ENCODE peak calls at places on chromosomes 13 and 19, in five cellular contexts. I is CD4-positive, CD25-positive, alpha-beta regulatory T cell; U is esophagus squamous epithelium; B is BE2C; N is Peyer's patch. L is an unnamed sample.
A peak's percentile ranks its signal among the peaks of the same experiment; 100 is the strongest.

GRCh38 chr13:26112843-26113242 is 61.0 kb upstream of the SHISA2 start:
- DNase-seq in U (no peak), N (no peak), I (no peak), B (no peak), L (no peak)

GRCh38 chr13:101523732-101524131 is 71.3 kb downstream of the ITGBL1 start:
- DNase-seq in B (no peak), U (no peak), I (no peak), N (no peak), L (no peak)

GRCh38 chr19:14150041-14150769 is 13.8 kb upstream of the ASF1B start:
- DNase-seq in N (peak; percentile 49), I (no peak), B (peak; percentile 83), U (no peak), L (no peak)

GRCh38 chr13:45782327-45783045 is 69.1 kb downstream of the SIAH3 start:
- DNase-seq in N (no peak), U (no peak), B (no peak), I (no peak), L (no peak)

GRCh38 chr13:34003712-34004111 is 185.8 kb downstream of the RFC3 start:
- DNase-seq in N (no peak), U (no peak), B (no peak), I (no peak), L (no peak)

GRCh38 chr13:110418944-110419343 is 111.9 kb downstream of the COL4A2 start:
- DNase-seq in B (no peak), I (no peak), N (no peak), U (no peak), L (no peak)

GRCh38 chr19:44677019-44677809 is 5.9 kb downstream of the CEACAM19 start:
- DNase-seq in B (peak; percentile 68), U (no peak), I (no peak), N (no peak), L (no peak)

GRCh38 chr19:2167896-2168618 is 4.3 kb downstream of the DOT1L start:
- DNase-seq in I (no peak), B (no peak), N (peak; percentile 49), U (peak; percentile 49), L (no peak)

GRCh38 chr19:55585658-55586339 is 5.2 kb upstream of the ZNF579 start:
- DNase-seq in I (peak; percentile 40), N (peak; percentile 67), U (no peak), B (peak; percentile 89), L (peak; percentile 83)

GRCh38 chr19:2477732-2478191 is 1.8 kb downstream of the GADD45B start:
- DNase-seq in U (no peak), B (no peak), N (no peak), I (peak; percentile 10), L (peak; percentile 46)

GRCh38 chr19:29524201-29524911 is 1.4 kb upstream of the VSTM2B start:
- DNase-seq in B (no peak), U (no peak), I (no peak), N (no peak), L (no peak)

GRCh38 chr13:41384749-41385503 is 72.4 kb upstream of the RGCC start:
- DNase-seq in I (no peak), U (no peak), N (no peak), B (no peak), L (no peak)

GRCh38 chr13:34217343-34218094 is 399.6 kb downstream of the RFC3 start:
- DNase-seq in N (no peak), I (no peak), B (no peak), U (no peak), L (no peak)

GRCh38 chr13:47816835-47817234 is 184.2 kb downstream of the SUCLA2 start:
- DNase-seq in N (no peak), I (no peak), B (no peak), U (no peak), L (no peak)

GRCh38 chr19:47714339-47714738 is 1.1 kb downstream of the EHD2 start:
- DNase-seq in B (no peak), U (no peak), I (no peak), N (no peak), L (no peak)

GRCh38 chr19:28864024-28864503 is 348.9 kb downstream of the UQCRFS1 start:
- DNase-seq in U (no peak), B (no peak), N (no peak), I (no peak), L (no peak)

GRCh38 chr19:40416918-40417713 is 3.9 kb upstream of the PRX start:
- DNase-seq in N (no peak), B (no peak), U (no peak), I (no peak), L (no peak)

GRCh38 chr13:76016799-76017198 is 380.7 kb downstream of the LMO7 start:
- DNase-seq in U (no peak), I (no peak), B (peak; percentile 38), N (no peak), L (peak; percentile 10)

GRCh38 chr13:41296879-41297646 is 14.0 kb upstream of the NAA16 start:
- DNase-seq in N (no peak), U (no peak), B (no peak), I (no peak), L (no peak)

GRCh38 chr13:33270906-33271538 is 14.5 kb downstream of the STARD13 start:
- DNase-seq in I (no peak), N (no peak), B (no peak), U (no peak), L (no peak)

GRCh38 chr19:51978882-51979281 is 7.8 kb downstream of the ZNF350 start:
- DNase-seq in U (no peak), I (no peak), N (no peak), B (no peak), L (no peak)

GRCh38 chr19:54439174-54439851 is 9.7 kb upstream of the LENG8 start:
- DNase-seq in N (no peak), U (no peak), B (peak; percentile 66), I (no peak), L (peak; percentile 45)

GRCh38 chr19:35272954-35273649 is 4.3 kb downstream of the USF2 start:
- DNase-seq in B (no peak), I (no peak), N (no peak), U (no peak), L (no peak)

GRCh38 chr19:35269425-35270117 is 809 bp downstream of the USF2 start:
- DNase-seq in B (peak; percentile 90), N (peak; percentile 94), U (no peak), I (peak; percentile 63), L (peak; percentile 74)

GRCh38 chr19:35272122-35272715 is 3.5 kb downstream of the USF2 start:
- DNase-seq in N (no peak), U (no peak), B (no peak), I (no peak), L (no peak)

GRCh38 chr19:35270381-35270811 is 1.6 kb downstream of the USF2 start:
- DNase-seq in U (no peak), I (no peak), B (no peak), N (peak; percentile 40), L (no peak)

DNA sequence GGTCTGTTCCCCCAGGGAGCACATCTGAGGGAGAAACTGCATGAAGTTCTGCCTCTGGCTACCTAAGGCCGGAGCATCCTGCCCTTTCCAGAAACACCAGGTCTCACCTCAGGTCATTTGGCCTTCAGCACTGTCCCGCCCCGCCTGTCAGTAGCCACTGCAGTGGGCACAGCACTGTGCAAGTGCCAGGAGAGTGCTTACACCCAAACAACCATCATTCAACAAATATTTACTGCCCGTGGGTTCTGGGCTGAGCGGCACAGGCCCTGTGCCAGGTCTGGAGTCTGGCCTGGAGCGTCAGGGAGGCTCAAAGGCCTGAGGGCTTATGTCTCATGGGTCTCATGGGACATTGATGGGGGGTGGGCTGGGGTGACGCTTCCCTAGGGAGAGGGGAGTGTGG is 2.8 kb downstream of the USF2 start:
- DNase-seq in N (no peak), U (no peak), B (no peak), I (no peak), L (no peak)
- H3K36me3 ChIP-seq in N (peaks cover 51% of the 10 kb centered on the region), U (peaks cover 29% of the 10 kb centered on the region), B (peaks cover 28% of the 10 kb centered on the region), I (peaks cover 45% of the 10 kb centered on the region), L (peaks cover 69% of the 10 kb centered on the region)

DNA sequence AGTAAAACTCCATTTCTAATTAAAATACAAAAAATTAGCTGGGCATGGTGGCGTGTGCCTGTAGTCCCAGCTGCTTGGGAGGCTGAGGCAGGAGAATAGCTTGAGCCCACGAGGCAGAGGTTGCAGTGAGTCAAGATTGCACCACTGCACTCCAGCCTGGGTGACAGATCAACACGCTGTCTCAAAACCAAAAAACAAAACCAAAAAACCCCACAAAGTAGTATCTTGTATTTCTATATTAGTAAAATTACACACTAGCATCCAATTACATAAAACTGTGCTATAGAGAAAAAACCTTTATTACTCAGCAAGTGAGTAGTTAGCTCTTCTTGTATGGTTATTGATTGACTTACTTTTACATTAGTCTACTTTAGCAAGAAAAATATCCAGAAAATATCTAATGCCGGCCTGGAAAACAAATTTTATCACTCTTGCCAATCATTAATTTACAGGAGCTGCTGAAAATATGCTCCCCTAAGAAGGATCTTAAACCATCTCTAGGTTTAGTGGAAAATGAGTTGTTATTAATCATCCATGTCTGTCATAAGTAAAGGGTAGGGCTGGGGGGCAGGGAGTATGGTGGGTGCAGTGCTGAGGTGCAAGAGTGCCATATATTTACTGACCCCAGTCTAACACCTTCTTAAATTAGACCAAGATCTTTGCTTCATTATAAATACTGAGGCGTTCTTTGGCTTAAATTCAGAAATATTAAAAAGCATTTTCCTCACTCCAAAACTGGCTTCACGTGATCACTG is 44.2 kb downstream of the UBL3 start:
- DNase-seq in N (no peak), I (no peak), B (no peak), U (no peak), L (no peak)
- H3K4me1 ChIP-seq in N (no peaks in the 10 kb centered on the region), I (peaks cover 42% of the 10 kb centered on the region), B (peaks cover 5% of the 10 kb centered on the region), U (peaks cover 23% of the 10 kb centered on the region), L (no peaks in the 10 kb centered on the region)

GRCh38 chr19:12792853-12793289 is 1.6 kb downstream of the JUNB start:
- DNase-seq in I (peak; percentile 37), N (no peak), B (no peak), U (no peak), L (no peak)
- H3K36me3 ChIP-seq in I (no peaks in the 10 kb centered on the region), N (no peaks in the 10 kb centered on the region), B (no peaks in the 10 kb centered on the region), U (no peaks in the 10 kb centered on the region), L (no peaks in the 10 kb centered on the region)

GRCh38 chr13:73339086-73339485 is 280.3 kb downstream of the KLF5 start:
- DNase-seq in N (no peak), B (no peak), U (no peak), I (no peak), L (no peak)

GRCh38 chr13:73336789-73337188 is 278.0 kb downstream of the KLF5 start:
- DNase-seq in U (no peak), B (no peak), I (no peak), N (no peak), L (no peak)

GRCh38 chr13:73338389-73338788 is 279.6 kb downstream of the KLF5 start:
- DNase-seq in N (no peak), B (no peak), I (no peak), U (no peak), L (no peak)

GRCh38 chr13:73335938-73336337 is 277.1 kb downstream of the KLF5 start:
- DNase-seq in B (no peak), I (no peak), N (no peak), U (no peak), L (no peak)

DNA sequence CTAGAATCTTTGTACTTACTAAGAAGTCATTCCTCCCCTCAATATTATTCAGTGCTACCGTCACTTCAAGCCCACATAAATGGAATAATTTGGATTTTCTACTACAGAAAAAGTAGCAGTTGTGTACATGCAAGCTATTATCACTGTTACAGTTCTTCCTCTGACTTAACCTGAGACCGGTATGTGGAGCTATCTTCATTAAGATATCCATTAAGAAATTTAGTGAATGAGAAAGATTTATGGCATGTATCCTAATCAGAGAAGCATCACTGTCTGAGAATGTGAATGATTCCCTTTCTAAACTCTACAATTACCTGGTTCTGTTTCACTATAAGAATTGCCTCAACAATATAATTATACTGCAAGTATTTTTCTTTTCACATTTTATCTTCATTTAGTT is 278.7 kb downstream of the KLF5 start:
- DNase-seq in B (no peak), I (no peak), N (no peak), U (no peak), L (no peak)
- H3K4me1 ChIP-seq in B (no peaks in the 10 kb centered on the region), I (no peaks in the 10 kb centered on the region), N (no peaks in the 10 kb centered on the region), U (peaks cover 64% of the 10 kb centered on the region), L (no peaks in the 10 kb centered on the region)

GRCh38 chr13:79336971-79337370 is 69.1 kb downstream of the RBM26 start:
- DNase-seq in N (peak; percentile 32), B (no peak), U (no peak), I (no peak), L (no peak)
- H3K36me3 ChIP-seq in N (peaks cover 80% of the 10 kb centered on the region), B (peaks cover 89% of the 10 kb centered on the region), U (peaks cover 9% of the 10 kb centered on the region), I (peaks cover 79% of the 10 kb centered on the region), L (peaks cover 99% of the 10 kb centered on the region)